ENCODE peak calls at places on chromosomes 2 and 18, in seven cellular contexts. A, N, L, Q, T, U and W are unnamed samples.

GRCh38 chr2:206858972-206859739 is 80.2 kb upstream of the CPO start:
- DNase-seq in L (no peak), A (no peak), T (no peak), Q (no peak), N (no peak), U (no peak), W (no peak)

GRCh38 chr2:136022747-136023146 is 37.3 kb upstream of the DARS1 start:
- DNase-seq in A (no peak), U (no peak), T (no peak), N (no peak), Q (no peak), L (no peak), W (no peak)

GRCh38 chr18:55179460-55180195 is 220.4 kb upstream of the CCDC68 start:
- DNase-seq in U (peak; percentile 12), A (no peak), L (no peak), T (no peak), N (no peak), Q (no peak), W (no peak)

GRCh38 chr2:183292028-183292427 is 167.8 kb downstream of the NUP35 start:
- DNase-seq in T (peak; percentile 53), N (no peak), Q (no peak), A (no peak), L (no peak), U (no peak), W (no peak)

GRCh38 chr18:23226386-23226785 is 91.1 kb downstream of the CABLES1 start:
- DNase-seq in A (no peak), Q (no peak), U (peak; percentile 61), L (no peak), N (no peak), T (no peak), W (no peak)

GRCh38 chr2:238915196-238915595 is 67.3 kb downstream of the TWIST2 start:
- DNase-seq in Q (no peak), L (peak; percentile 28), N (no peak), A (no peak), T (no peak), U (no peak), W (no peak)

GRCh38 chr2:128373346-128374000 is 54.8 kb upstream of the HS6ST1 start:
- DNase-seq in Q (no peak), U (no peak), N (no peak), A (peak; percentile 30), T (no peak), L (no peak), W (no peak)

GRCh38 chr2:127052771-127053691 is 53.9 kb downstream of the BIN1 start:
- DNase-seq in T (no peak), U (no peak), L (no peak), N (no peak), A (no peak), Q (no peak), W (no peak)

GRCh38 chr2:24327988-24328387 is 32.3 kb downstream of the ITSN2 start:
- DNase-seq in N (no peak), Q (no peak), A (no peak), U (no peak), L (no peak), T (peak; percentile 13), W (no peak)

GRCh38 chr2:152611458-152612231 is 105.6 kb downstream of the PRPF40A start:
- DNase-seq in L (no peak), N (no peak), A (peak; percentile 51), T (no peak), Q (no peak), U (peak; percentile 80), W (no peak)

GRCh38 chr2:86491088-86491487 is 49.9 kb downstream of the KDM3A start:
- DNase-seq in A (no peak), Q (no peak), L (no peak), T (no peak), N (no peak), U (no peak), W (no peak)
- H3K36me3 ChIP-seq in A (no peaks in the 10 kb centered on the region), Q (peaks cover 100% of the 10 kb centered on the region), L (peaks cover 77% of the 10 kb centered on the region), T (peaks cover 17% of the 10 kb centered on the region), N (peaks cover 54% of the 10 kb centered on the region), U (peaks cover 51% of the 10 kb centered on the region), W (peaks cover 73% of the 10 kb centered on the region)

GRCh38 chr2:237353207-237353606 is 60.8 kb downstream of the COL6A3 start:
- DNase-seq in L (no peak), T (peak; percentile 51), Q (no peak), U (no peak), A (no peak), N (no peak), W (no peak)

GRCh38 chr2:237351046-237351445 is 62.9 kb downstream of the COL6A3 start:
- DNase-seq in T (peak; percentile 28), N (no peak), A (no peak), U (no peak), Q (no peak), L (no peak), W (no peak)

GRCh38 chr2:237351796-237352195 is 62.2 kb downstream of the COL6A3 start:
- DNase-seq in N (no peak), Q (no peak), A (no peak), L (no peak), U (no peak), T (no peak), W (no peak)

GRCh38 chr2:237350597-237350996 is 63.4 kb downstream of the COL6A3 start:
- DNase-seq in L (no peak), U (no peak), N (no peak), T (no peak), Q (no peak), A (no peak), W (no peak)

GRCh38 chr2:237352279-237352845 is 61.6 kb downstream of the COL6A3 start:
- DNase-seq in T (no peak), N (no peak), L (no peak), Q (no peak), A (no peak), U (no peak), W (no peak)
- H3K36me3 ChIP-seq in T (no peaks in the 10 kb centered on the region), N (no peaks in the 10 kb centered on the region), L (peaks cover 12% of the 10 kb centered on the region), Q (peaks cover 43% of the 10 kb centered on the region), A (no peaks in the 10 kb centered on the region), U (peaks cover 81% of the 10 kb centered on the region), W (no peaks in the 10 kb centered on the region)

DNA sequence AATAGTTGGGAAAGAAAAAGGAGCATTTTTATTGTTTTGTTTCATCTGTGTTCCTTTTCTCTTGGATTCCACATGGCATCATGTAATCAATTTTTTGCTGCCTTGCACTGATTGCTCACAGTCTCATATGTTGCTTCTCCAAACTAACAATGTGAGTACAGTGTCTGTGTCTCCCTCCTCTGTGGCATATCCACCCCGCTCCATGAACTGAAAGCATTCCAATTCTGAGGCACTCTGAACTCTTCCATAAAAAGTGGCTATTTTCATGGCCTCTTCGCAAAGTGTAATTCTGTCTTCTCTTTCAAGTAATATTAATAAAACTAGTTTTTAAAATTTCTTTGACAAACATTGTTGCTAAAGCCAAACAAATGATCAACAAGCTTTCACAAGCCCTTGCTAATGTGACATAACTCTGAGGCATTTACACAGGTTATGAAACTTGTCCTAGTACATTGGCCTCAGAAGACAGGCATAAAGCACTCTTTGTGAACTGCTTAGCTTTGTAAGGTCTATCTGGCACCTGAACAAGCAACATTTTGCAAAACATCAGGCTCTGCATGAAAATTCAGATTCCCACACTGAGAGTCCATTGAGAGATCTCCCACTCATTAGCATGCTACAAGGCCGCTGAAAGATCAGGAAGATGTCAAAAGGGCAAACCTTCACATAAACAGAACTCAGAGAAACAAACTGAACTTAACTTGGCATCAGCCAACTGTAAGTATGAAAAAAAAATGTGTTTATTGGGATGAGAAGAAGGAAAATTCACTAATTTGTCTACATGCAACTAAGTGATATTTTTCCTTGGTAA is 33.0 kb downstream of the GPR75 start:
- DNase-seq in U (peak; percentile 29), A (no peak), T (no peak), Q (no peak), N (no peak), L (no peak), W (no peak)
- H3K36me3 ChIP-seq in U (peaks cover 3% of the 10 kb centered on the region), A (no peaks in the 10 kb centered on the region), T (no peaks in the 10 kb centered on the region), Q (peaks cover 8% of the 10 kb centered on the region), N (no peaks in the 10 kb centered on the region), L (peaks cover 6% of the 10 kb centered on the region), W (no peaks in the 10 kb centered on the region)

DNA sequence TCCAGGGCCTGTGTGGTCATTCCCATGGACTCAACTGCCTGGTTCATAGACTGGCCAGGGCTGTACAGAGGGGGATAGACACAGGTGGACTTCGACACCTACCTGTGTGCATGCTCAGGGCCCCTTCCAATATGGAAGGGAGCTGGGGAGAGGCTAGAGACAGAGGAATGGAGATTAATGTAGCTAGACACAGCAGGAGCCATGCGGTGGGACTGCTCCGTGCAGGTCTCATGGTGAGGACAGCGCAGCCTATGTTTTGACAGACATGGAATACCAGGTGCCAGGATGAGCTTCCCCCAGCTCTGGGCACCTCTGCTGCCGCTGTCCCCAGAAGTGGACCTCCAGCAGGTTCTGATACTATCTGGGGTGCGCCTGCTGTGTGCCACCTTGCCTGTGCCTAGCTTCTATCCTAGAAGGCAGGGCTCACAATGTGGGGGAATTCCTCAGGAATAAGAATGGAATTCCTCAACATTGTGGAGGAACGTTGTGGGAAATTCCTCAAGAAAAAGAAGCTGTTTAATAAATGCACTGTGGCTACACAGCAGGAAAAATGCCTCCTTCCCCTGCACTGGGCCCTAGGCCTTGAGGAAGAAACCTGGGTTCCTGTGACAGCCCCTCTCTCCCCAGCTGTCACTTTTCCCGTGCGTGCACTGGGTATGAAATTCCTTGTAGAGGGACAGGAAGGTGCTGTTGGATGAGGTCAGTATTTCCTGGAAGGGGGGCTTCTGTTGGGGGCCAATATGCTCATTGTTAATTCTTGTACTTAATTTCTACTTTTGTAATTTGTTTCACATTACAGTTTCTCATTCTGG is 7.3 kb downstream of the IL1R1 start:
- DNase-seq in U (peak; percentile 10), Q (no peak), T (peak; percentile 35), A (no peak), N (no peak), L (no peak), W (no peak)
- H3K36me3 ChIP-seq in U (peaks cover 62% of the 10 kb centered on the region), Q (peaks cover 59% of the 10 kb centered on the region), T (no peaks in the 10 kb centered on the region), A (no peaks in the 10 kb centered on the region), N (no peaks in the 10 kb centered on the region), L (peaks cover 36% of the 10 kb centered on the region), W (no peaks in the 10 kb centered on the region)

GRCh38 chr18:35248429-35248828 is 7.6 kb downstream of the ZNF397 start:
- DNase-seq in T (no peak), L (no peak), N (no peak), U (no peak), A (no peak), Q (no peak), W (no peak)
- H3K36me3 ChIP-seq in T (peaks cover 52% of the 10 kb centered on the region), L (peaks cover 62% of the 10 kb centered on the region), N (peaks cover 40% of the 10 kb centered on the region), U (peaks cover 55% of the 10 kb centered on the region), A (no peaks in the 10 kb centered on the region), Q (peaks cover 95% of the 10 kb centered on the region), W (peaks cover 31% of the 10 kb centered on the region)

DNA sequence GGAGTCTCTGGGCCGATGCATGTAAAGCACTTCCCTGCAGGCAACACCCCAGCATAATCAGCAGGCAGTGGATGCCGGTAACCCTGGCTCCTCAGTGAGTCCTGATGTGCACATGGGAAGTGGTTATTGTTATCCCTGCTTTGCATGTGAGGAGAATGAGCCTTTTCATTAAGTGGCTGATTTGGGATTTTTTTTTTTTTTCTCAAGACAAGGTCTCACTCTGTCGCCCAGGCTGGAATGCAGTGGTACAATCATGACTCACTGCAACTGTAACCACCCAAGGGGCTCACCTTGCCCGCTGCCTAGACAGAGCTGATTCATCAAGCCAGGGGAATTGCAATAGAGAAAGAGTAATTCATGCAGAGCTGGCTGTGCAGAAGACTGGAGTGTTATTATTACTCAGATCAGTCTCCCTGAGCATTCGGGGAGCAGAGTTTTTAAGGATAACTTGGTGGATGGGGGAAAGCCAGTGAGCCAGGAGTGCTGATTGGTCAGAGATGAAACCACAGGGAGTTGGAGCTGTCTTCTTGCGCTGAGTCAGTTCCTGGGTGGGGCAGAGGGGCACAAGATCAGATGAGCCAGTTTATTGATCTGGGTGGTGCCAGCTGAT is 95.4 kb downstream of the SOCS6 start:
- DNase-seq in T (no peak), U (peak; percentile 87), L (no peak), A (peak; percentile 82), Q (no peak), N (no peak), W (peak; percentile 45)
- H3K36me3 ChIP-seq in T (no peaks in the 10 kb centered on the region), U (no peaks in the 10 kb centered on the region), L (no peaks in the 10 kb centered on the region), A (no peaks in the 10 kb centered on the region), Q (no peaks in the 10 kb centered on the region), N (no peaks in the 10 kb centered on the region), W (no peaks in the 10 kb centered on the region)